ENCODE peak calls at places on chromosomes 4 and X, in seven cellular contexts. N is iris pigment epithelial cell; K is activated naive CD4-positive, alpha-beta T cell treated with anti-CD3 and anti-CD28 coated beads, Interleukin-2, amount 10 ng/mL, durations not matched to agents 7 days and 5 days; O is naive thymus-derived CD8-positive, alpha-beta T cell; A is stimulated activated CD4-positive, alpha-beta T cell treated with anti-CD3 and anti-CD28 coated beads, Interleukin-4, amount 100 ng/mL, for 24 hours; Z is left ventricle myocardium superior; E is fibroblast of the conjunctiva. C is an unnamed sample.
A peak's percentile ranks its signal among the peaks of the same experiment; 100 is the strongest.

GRCh38 chr4:7518871-7519637 is 84.3 kb upstream of the PSAPL1 start:
- DNase-seq in O (no peak), K (no peak), E (no peak), N (no peak), A (no peak), Z (peak; percentile 88), C (no peak)

GRCh38 chrX:7987160-7987992 is 60.2 kb upstream of the PNPLA4 start:
- DNase-seq in E (no peak), A (no peak), Z (no peak), K (no peak), O (no peak), N (no peak), C (no peak)

GRCh38 chrX:45063319-45064095 is 137.2 kb downstream of the DIPK2B start:
- DNase-seq in A (no peak), O (no peak), N (peak; percentile 59), E (no peak), Z (no peak), K (no peak), C (no peak)

GRCh38 chr4:115213705-115214104 is 100.3 kb upstream of the NDST4 start:
- DNase-seq in O (no peak), E (no peak), A (no peak), K (no peak), N (no peak), Z (no peak), C (no peak)

GRCh38 chr4:19349416-19349815 is 902.3 kb upstream of the SLIT2 start:
- DNase-seq in O (no peak), N (no peak), E (no peak), Z (no peak), K (no peak), A (no peak), C (no peak)

GRCh38 chrX:18938710-18939109 is 45.2 kb downstream of the PHKA2 start:
- DNase-seq in A (no peak), E (no peak), K (no peak), N (peak; percentile 11), O (no peak), Z (no peak), C (no peak)

GRCh38 chrX:48021026-48021900 is 14.5 kb downstream of the SPACA5 start:
- DNase-seq in E (peak; percentile 41), Z (peak; percentile 85), N (peak; percentile 77), K (peak; percentile 77), A (peak; percentile 78), O (peak; percentile 71), C (peak; percentile 37)

GRCh38 chr4:8238061-8238511 is 31.5 kb upstream of the HTRA3 start:
- DNase-seq in N (no peak), O (no peak), E (no peak), K (no peak), Z (no peak), A (no peak), C (peak; percentile 54)

GRCh38 chrX:137031039-137031438 is 2.8 kb downstream of the GPR101 start:
- DNase-seq in A (no peak), E (no peak), K (no peak), Z (no peak), O (no peak), N (no peak), C (no peak)

GRCh38 chrX:112094729-112095128 is 12.2 kb upstream of the TRPC5 start:
- DNase-seq in E (no peak), A (no peak), K (no peak), O (no peak), N (no peak), Z (no peak), C (no peak)

GRCh38 chr4:34964613-34965012 is 1279.7 kb downstream of the ARAP2 start:
- DNase-seq in N (no peak), A (no peak), E (no peak), K (no peak), O (no peak), Z (no peak), C (no peak)

GRCh38 chrX:68431836-68432235 is 1.5 kb downstream of the OPHN1 start:
- DNase-seq in E (no peak), K (no peak), A (no peak), O (no peak), N (no peak), Z (no peak), C (no peak)